ENCODE peak calls at places on chromosomes 5 and 9, in ten cellular contexts. A, E, Z, S, Q, P, D, U, V and M are unnamed samples.

GRCh38 chr5:40333459-40334241 is 346.1 kb upstream of the PTGER4 start:
- DNase-seq in A (no peak), E (no peak), Z (peak; percentile 3), S (no peak), Q (no peak), P (peak; percentile 43), D (no peak), U (peak; percentile 62), V (no peak), M (no peak)

GRCh38 chr5:15502208-15502607 is 2.2 kb downstream of the FBXL7 start:
- DNase-seq in A (no peak), E (no peak), Z (peak; percentile 68), S (no peak), Q (no peak), P (peak; percentile 63), D (no peak), U (peak; percentile 60), V (peak; percentile 12), M (no peak)

GRCh38 chr5:167827766-167828165 is 463.7 kb upstream of the WWC1 start:
- DNase-seq in A (no peak), E (no peak), Z (no peak), S (no peak), Q (no peak), P (no peak), D (no peak), U (no peak), V (no peak), M (no peak)

GRCh38 chr5:103546858-103547257 is 15.7 kb downstream of the NUDT12 start:
- DNase-seq in A (no peak), E (no peak), Z (no peak), S (no peak), Q (no peak), P (no peak), D (no peak), U (no peak), V (no peak), M (no peak)

GRCh38 chr5:56415356-56415765 is 182.2 kb upstream of the ANKRD55 start:
- DNase-seq in A (no peak), E (no peak), Z (peak; percentile 86), S (no peak), Q (peak; percentile 28), P (peak; percentile 91), D (peak; percentile 88), U (peak; percentile 53), V (no peak), M (no peak)

GRCh38 chr5:35902032-35902681 is 36.3 kb downstream of the CAPSL start:
- DNase-seq in A (no peak), E (no peak), Z (peak; percentile 7), S (no peak), Q (no peak), P (peak; percentile 62), D (no peak), U (no peak), V (peak; percentile 81), M (no peak)

GRCh38 chr9:117714282-117714681 is 10.1 kb downstream of the TLR4 start:
- DNase-seq in A (no peak), E (no peak), Z (no peak), S (no peak), Q (no peak), P (no peak), D (no peak), U (no peak), V (no peak), M (no peak)

GRCh38 chr5:25090818-25091217 is 446.0 kb upstream of the CDH10 start:
- DNase-seq in A (no peak), E (no peak), Z (no peak), S (no peak), Q (no peak), P (no peak), D (no peak), U (no peak), V (no peak), M (no peak)

GRCh38 chr9:111661150-111661801 is at the start of gene GNG10:
- DNase-seq in A (peak; percentile 80), E (peak; percentile 80), Z (peak; percentile 69), S (peak; percentile 54), Q (peak; percentile 63), P (peak; percentile 52), D (peak; percentile 73), U (peak; percentile 83), V (peak; percentile 70), M (peak; percentile 69)

GRCh38 chr9:114119242-114120191 is 20.4 kb upstream of the KIF12 start:
- DNase-seq in A (no peak), E (no peak), Z (no peak), S (no peak), Q (no peak), P (no peak), D (no peak), U (no peak), V (no peak), M (no peak)

DNA sequence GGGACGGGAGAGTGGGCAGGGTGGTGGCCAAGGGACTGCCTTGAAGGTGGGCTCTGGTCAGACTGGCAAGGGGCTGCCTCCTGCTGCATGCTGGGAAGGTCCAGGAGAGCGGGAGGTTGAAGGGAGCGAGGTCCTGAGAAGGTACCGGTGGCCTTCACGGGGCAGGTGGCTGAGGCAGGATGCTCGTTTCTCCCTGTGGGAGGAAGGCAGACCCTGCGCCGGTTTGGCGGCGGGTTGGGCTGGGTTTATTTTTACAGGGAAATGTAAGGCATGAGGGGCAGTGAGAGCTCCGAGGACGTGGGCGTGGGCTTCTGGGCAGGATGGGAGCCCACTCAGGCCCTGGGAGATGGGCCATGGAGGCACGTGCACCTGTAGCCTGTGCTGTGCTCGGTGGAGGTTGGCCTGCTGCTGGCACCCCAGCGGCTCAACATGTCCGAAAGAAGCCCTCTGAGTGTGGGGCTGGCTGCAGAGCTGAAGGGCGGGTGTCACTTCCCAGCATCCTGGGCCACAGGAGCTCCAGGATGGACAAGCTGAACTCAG is 27.3 kb downstream of the IER5L start:
- DNase-seq in A (no peak), E (no peak), Z (no peak), S (no peak), Q (no peak), P (no peak), D (no peak), U (no peak), V (no peak), M (no peak)
- H3K36me3 ChIP-seq in A (peaks cover 6% of the 10 kb centered on the region), E (no peaks in the 10 kb centered on the region), Z (peaks cover 6% of the 10 kb centered on the region), S (no peaks in the 10 kb centered on the region), Q (peaks cover 51% of the 10 kb centered on the region), P (peaks cover 37% of the 10 kb centered on the region), D (no peaks in the 10 kb centered on the region), U (no peaks in the 10 kb centered on the region), V (peaks cover 27% of the 10 kb centered on the region), M (peaks cover 5% of the 10 kb centered on the region)

DNA sequence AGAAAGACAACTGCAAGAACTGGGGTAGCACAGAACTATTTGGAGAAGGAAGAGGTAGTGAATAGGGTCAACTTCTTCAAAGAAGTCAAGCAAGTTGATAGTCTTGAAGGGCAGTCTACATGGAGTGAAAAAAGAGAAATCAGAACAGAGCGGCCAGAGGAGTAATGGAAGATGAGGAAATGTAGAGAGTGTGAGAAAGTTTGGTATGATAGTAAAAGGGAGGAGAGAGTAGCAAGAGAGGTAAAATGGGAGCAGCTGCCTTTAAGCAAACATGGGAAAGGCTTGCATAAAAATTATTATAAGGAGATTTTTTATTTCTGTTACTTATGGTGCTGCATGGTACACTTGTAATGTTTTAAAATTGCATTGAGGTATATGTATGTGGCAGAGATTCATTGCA is 6.8 kb downstream of the ITGA2 start:
- DNase-seq in A (no peak), E (no peak), Z (no peak), S (no peak), Q (no peak), P (no peak), D (no peak), U (no peak), V (no peak), M (no peak)
- H3K36me3 ChIP-seq in A (no peaks in the 10 kb centered on the region), E (no peaks in the 10 kb centered on the region), Z (no peaks in the 10 kb centered on the region), S (no peaks in the 10 kb centered on the region), Q (no peaks in the 10 kb centered on the region), P (peaks cover 5% of the 10 kb centered on the region), D (no peaks in the 10 kb centered on the region), U (peaks cover 4% of the 10 kb centered on the region), V (peaks cover 2% of the 10 kb centered on the region), M (no peaks in the 10 kb centered on the region)

DNA sequence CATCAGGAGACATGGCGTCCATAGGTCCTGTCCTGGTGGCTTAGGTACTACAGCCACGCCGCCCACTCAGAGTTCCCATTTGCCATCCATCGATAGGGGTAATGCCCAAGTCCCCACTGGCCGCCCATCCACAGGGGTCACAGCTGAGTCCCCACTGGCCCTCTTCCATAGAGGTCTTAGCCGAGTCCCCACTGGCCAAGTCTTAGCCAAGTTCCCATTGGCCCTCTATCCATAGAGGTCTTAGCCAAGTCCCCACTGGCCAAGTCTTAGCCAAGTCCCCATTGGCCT is 17.4 kb downstream of the EXOC3 start:
- DNase-seq in A (no peak), E (no peak), Z (no peak), S (peak; percentile 11), Q (no peak), P (no peak), D (peak; percentile 36), U (no peak), V (no peak), M (no peak)
- H3K36me3 ChIP-seq in A (no peaks in the 10 kb centered on the region), E (no peaks in the 10 kb centered on the region), Z (peaks cover 33% of the 10 kb centered on the region), S (no peaks in the 10 kb centered on the region), Q (peaks cover 96% of the 10 kb centered on the region), P (peaks cover 75% of the 10 kb centered on the region), D (no peaks in the 10 kb centered on the region), U (peaks cover 18% of the 10 kb centered on the region), V (peaks cover 91% of the 10 kb centered on the region), M (peaks cover 46% of the 10 kb centered on the region)

GRCh38 chr5:116640236-116640635 is 65.6 kb upstream of the SEMA6A start:
- DNase-seq in A (no peak), E (no peak), Z (no peak), S (no peak), Q (no peak), P (no peak), D (no peak), U (no peak), V (no peak), M (no peak)

GRCh38 chr5:116632890-116633289 is 58.3 kb upstream of the SEMA6A start:
- DNase-seq in A (no peak), E (no peak), Z (no peak), S (no peak), Q (no peak), P (no peak), D (no peak), U (no peak), V (no peak), M (no peak)

GRCh38 chr5:116637149-116637740 is 62.6 kb upstream of the SEMA6A start:
- DNase-seq in A (no peak), E (no peak), Z (no peak), S (no peak), Q (no peak), P (no peak), D (no peak), U (no peak), V (no peak), M (no peak)
- H3K36me3 ChIP-seq in A (no peaks in the 10 kb centered on the region), E (no peaks in the 10 kb centered on the region), Z (no peaks in the 10 kb centered on the region), S (no peaks in the 10 kb centered on the region), Q (no peaks in the 10 kb centered on the region), P (no peaks in the 10 kb centered on the region), D (no peaks in the 10 kb centered on the region), U (no peaks in the 10 kb centered on the region), V (no peaks in the 10 kb centered on the region), M (no peaks in the 10 kb centered on the region)

DNA sequence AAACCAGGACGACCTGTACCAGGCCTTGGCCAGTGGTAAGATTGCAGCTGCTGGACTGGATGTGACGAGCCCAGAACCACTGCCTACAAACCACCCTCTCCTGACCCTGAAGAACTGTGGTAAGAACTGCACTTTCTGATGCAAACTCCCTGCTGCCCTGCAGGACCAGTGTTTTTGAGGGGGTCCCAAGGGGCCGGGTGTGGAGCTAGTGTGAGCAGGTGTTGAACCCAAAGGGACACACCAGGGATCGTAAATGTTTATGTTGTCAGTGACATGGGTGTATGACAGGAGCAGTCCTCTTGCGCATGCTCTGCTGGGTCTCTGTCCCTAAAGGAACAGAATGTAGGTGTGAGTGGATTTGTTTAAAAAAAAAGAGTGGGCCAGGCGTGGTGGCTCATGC is 9.5 kb downstream of the GRHPR start:
- DNase-seq in A (peak; percentile 23), E (no peak), Z (no peak), S (no peak), Q (no peak), P (no peak), D (no peak), U (no peak), V (no peak), M (no peak)
- H3K36me3 ChIP-seq in A (peaks cover 4% of the 10 kb centered on the region), E (no peaks in the 10 kb centered on the region), Z (peaks cover 14% of the 10 kb centered on the region), S (no peaks in the 10 kb centered on the region), Q (peaks cover 93% of the 10 kb centered on the region), P (peaks cover 57% of the 10 kb centered on the region), D (no peaks in the 10 kb centered on the region), U (peaks cover 21% of the 10 kb centered on the region), V (peaks cover 80% of the 10 kb centered on the region), M (peaks cover 7% of the 10 kb centered on the region)